ENCODE peak calls at places on chromosomes 4 and X, in four cellular contexts. V is C1 segment of cervical spinal cord, M is NCI-H2081, W is H4. Q is an unnamed sample.

GRCh38 chr4:30744386-30744785 is 24.2 kb downstream of the PCDH7 start:
- DNase-seq in V (no peak), M (no peak), W (no peak), Q (no peak)

GRCh38 chr4:153927546-153927945 is 138.7 kb upstream of the SFRP2 start:
- DNase-seq in V (no peak), M (no peak), W (no peak), Q (no peak)

GRCh38 chrX:130020661-130021324 is 38.4 kb downstream of the BCORL1 start:
- DNase-seq in V (no peak), M (no peak), W (no peak), Q (no peak)

GRCh38 chr4:8507251-8507570 is 66.6 kb downstream of the TRMT44 start:
- DNase-seq in V (no peak), M (no peak), W (no peak), Q (no peak)

GRCh38 chr4:8538703-8539567 is 41.3 kb upstream of the GPR78 start:
- DNase-seq in V (no peak), M (no peak), W (no peak), Q (no peak)

GRCh38 chrX:48999030-48999429 is 3.0 kb downstream of the GRIPAP1 start:
- DNase-seq in V (no peak), M (no peak), W (no peak), Q (no peak)

GRCh38 chr4:184433258-184433892 is 41.0 kb downstream of the IRF2 start:
- DNase-seq in V (no peak), M (no peak), W (no peak), Q (no peak)

GRCh38 chr4:164039482-164039881 is 545.0 kb downstream of the TMA16 start:
- DNase-seq in V (no peak), M (no peak), W (no peak), Q (no peak)

GRCh38 chr4:1012031-1012739 is 759 bp downstream of the FGFRL1 start:
- DNase-seq in V (no peak), M (peak), W (peak), Q (no peak)

GRCh38 chr4:55008166-55009056 is 117.0 kb downstream of the KDR start:
- DNase-seq in V (no peak), M (no peak), W (no peak), Q (no peak)

GRCh38 chrX:31670245-31670644 is 598.4 kb upstream of the FTHL17 start:
- DNase-seq in V (no peak), M (no peak), W (no peak), Q (no peak)

GRCh38 chrX:46251755-46252154 is 293.5 kb downstream of the ZNF674 start:
- DNase-seq in V (no peak), M (no peak), W (no peak), Q (no peak)

GRCh38 chr4:93184093-93184492 is 644.5 kb upstream of the ATOH1 start:
- DNase-seq in V (no peak), M (peak), W (no peak), Q (no peak)

GRCh38 chr4:5036239-5036638 is 15.0 kb upstream of the STK32B start:
- DNase-seq in V (no peak), M (no peak), W (peak), Q (no peak)

GRCh38 chr4:96035727-96036126 is 195.8 kb downstream of the PDHA2 start:
- DNase-seq in V (no peak), M (no peak), W (no peak), Q (no peak)

GRCh38 chrX:150879855-150880807 is 18.3 kb downstream of the CD99L2 start:
- DNase-seq in V (no peak), M (no peak), W (no peak), Q (no peak)

GRCh38 chr4:177107288-177107901 is 202.3 kb upstream of the NEIL3 start:
- DNase-seq in V (peak), M (no peak), W (no peak), Q (no peak)

GRCh38 chr4:177569443-177569842 is 127.2 kb upstream of the AGA start:
- DNase-seq in V (no peak), M (no peak), W (no peak), Q (no peak)

GRCh38 chr4:122588453-122589238 is 32.2 kb downstream of the IL21 start:
- DNase-seq in V (no peak), M (no peak), W (no peak), Q (no peak)